ENCODE peak calls at places on chromosomes 1 and 21, in six cellular contexts. C is kidney, V is upper lobe of right lung, W is H9, F is SK-N-SH, T is Caco-2. Y is an unnamed sample.

GRCh38 chr1:170729608-170730378 is 65.9 kb downstream of the PRRX1 start:
- DNase-seq in C (no peak), V (no peak), W (no peak), F (no peak), T (no peak), Y (no peak)

GRCh38 chr1:28640766-28641165 is 2.1 kb downstream of the TAF12 start:
- DNase-seq in C (no peak), V (no peak), W (no peak), F (no peak), T (peak; percentile 41), Y (no peak)

GRCh38 chr1:110975265-110975664 is 11.5 kb upstream of the LRIF1 start:
- DNase-seq in C (no peak), V (no peak), W (no peak), F (no peak), T (no peak), Y (no peak)

GRCh38 chr1:100566300-100566699 is 28.4 kb downstream of the GPR88 start:
- DNase-seq in C (no peak), V (no peak), W (no peak), F (no peak), T (no peak), Y (no peak)

GRCh38 chr1:201169203-201169602 is 14.9 kb upstream of the TMEM9 start:
- DNase-seq in C (no peak), V (peak; percentile 5), W (no peak), F (no peak), T (no peak), Y (no peak)

GRCh38 chr1:89721351-89721750 is 88.4 kb downstream of the LRRC8C start:
- DNase-seq in C (no peak), V (no peak), W (no peak), F (no peak), T (no peak), Y (peak; percentile 33)

GRCh38 chr1:112935474-112936289 is 20.3 kb downstream of the SLC16A1 start:
- DNase-seq in C (no peak), V (no peak), W (no peak), F (no peak), T (no peak), Y (no peak)

GRCh38 chr1:117371436-117372151 is 4.3 kb downstream of the MAN1A2 start:
- DNase-seq in C (no peak), V (no peak), W (no peak), F (no peak), T (no peak), Y (no peak)

GRCh38 chr1:165356876-165357275 is 361 bp upstream of the LMX1A start:
- DNase-seq in C (no peak), V (no peak), W (peak; percentile 52), F (no peak), T (no peak), Y (no peak)

GRCh38 chr1:150512846-150513245 is 2.7 kb upstream of the FALEC start:
- DNase-seq in C (peak; percentile 5), V (no peak), W (no peak), F (no peak), T (no peak), Y (no peak)

GRCh38 chr1:238153939-238154338 is 263.2 kb upstream of the ZP4 start:
- DNase-seq in C (no peak), V (no peak), W (no peak), F (no peak), T (no peak), Y (no peak)
- H3K9me3 ChIP-seq in C (peaks cover 2% of the 10 kb centered on the region), V (no peaks in the 10 kb centered on the region), W (no peaks in the 10 kb centered on the region), F (no peaks in the 10 kb centered on the region), T (no peaks in the 10 kb centered on the region), Y (no peaks in the 10 kb centered on the region)

GRCh38 chr21:23452384-23453083 is 2154.7 kb downstream of the MRPL39 start:
- DNase-seq in C (peak; percentile 36), V (peak; percentile 50), W (peak; percentile 81), F (no peak), T (no peak), Y (no peak)
- H3K9me3 ChIP-seq in C (no peaks in the 10 kb centered on the region), V (no peaks in the 10 kb centered on the region), W (no peaks in the 10 kb centered on the region), F (no peaks in the 10 kb centered on the region), T (no peaks in the 10 kb centered on the region), Y (no peaks in the 10 kb centered on the region)

DNA sequence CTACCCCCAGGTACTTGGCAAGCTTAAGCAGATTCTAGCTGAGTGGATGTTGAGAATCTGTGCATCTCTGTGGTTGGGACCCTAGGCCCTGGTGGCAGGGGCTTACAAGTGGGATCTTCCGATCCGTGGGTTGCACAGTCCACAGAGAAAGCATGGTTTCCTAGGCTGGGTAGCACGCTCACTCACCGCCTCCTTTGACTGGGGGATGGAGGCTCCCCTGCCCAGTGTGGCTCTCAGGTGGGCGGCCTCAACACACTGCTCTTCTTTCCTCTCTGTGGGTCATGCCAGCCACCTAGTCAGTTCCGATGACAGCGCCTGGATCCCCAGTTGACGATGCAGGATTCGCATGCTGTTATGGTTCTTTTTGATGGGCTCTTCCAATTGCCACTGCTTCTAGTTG is 639.5 kb upstream of the ADAMTS5 start:
- DNase-seq in C (no peak), V (no peak), W (no peak), F (no peak), T (no peak), Y (no peak)
- H3K9me3 ChIP-seq in C (no peaks in the 10 kb centered on the region), V (no peaks in the 10 kb centered on the region), W (no peaks in the 10 kb centered on the region), F (no peaks in the 10 kb centered on the region), T (no peaks in the 10 kb centered on the region), Y (no peaks in the 10 kb centered on the region)

GRCh38 chr1:2819429-2819828 is 17.9 kb upstream of the TTC34 start:
- DNase-seq in C (no peak), V (no peak), W (no peak), F (no peak), T (no peak), Y (peak; percentile 4)

GRCh38 chr1:2820731-2821372 is 19.4 kb upstream of the TTC34 start:
- DNase-seq in C (peak; percentile 57), V (no peak), W (no peak), F (no peak), T (no peak), Y (peak; percentile 5)

GRCh38 chr1:2821970-2822620 is 20.6 kb upstream of the TTC34 start:
- DNase-seq in C (peak; percentile 76), V (no peak), W (no peak), F (peak; percentile 82), T (no peak), Y (peak; percentile 62)

GRCh38 chr1:2821373-2821955 is 20.0 kb upstream of the TTC34 start:
- DNase-seq in C (peak; percentile 61), V (no peak), W (no peak), F (no peak), T (no peak), Y (no peak)

DNA sequence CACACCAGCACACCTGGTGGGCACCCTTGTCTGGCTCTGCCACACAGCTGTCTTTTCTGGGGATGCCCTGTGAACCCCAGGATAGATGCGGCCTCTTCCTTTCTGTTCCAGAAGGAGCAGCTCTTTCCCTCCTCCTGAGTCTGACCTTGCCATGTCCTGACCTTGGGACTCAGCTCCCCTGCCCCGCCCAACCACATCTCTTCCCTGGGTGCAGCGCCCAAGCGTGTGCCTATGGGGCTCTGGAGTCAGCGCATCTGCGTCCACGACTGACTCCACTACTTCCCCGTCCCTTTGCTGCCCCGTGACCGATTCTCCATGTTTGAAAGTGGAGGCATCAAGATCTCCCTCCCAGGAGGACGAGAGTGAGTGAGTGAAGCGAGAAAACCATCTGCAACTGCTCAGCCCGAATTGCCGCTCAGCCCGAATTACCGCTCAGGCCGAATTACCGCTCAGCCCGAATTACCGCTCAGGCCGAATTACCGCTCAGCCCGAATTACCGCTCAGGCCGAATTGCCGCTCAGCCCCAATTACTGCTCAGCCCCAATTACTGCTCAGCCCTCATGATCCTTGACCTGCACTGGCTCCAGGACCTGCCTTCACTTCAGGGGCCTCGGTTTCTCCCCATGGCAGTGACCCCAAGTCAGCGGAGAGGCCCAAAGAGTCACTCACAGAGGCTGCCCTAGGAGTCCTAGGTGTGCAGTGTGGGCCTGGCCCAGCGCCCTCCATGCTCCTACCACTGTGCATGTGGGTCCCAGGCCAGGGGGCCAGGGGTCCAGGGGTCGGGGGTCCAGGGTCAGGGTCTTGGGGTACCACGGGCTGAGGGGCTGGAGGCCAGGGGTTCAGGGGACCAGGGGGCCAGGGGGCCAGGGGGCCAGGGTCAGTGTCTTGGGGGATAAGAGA is 18.6 kb upstream of the TTC34 start:
- DNase-seq in C (peak; percentile 56), V (no peak), W (no peak), F (no peak), T (no peak), Y (peak; percentile 4)
- H3K9me3 ChIP-seq in C (no peaks in the 10 kb centered on the region), V (no peaks in the 10 kb centered on the region), W (peaks cover 94% of the 10 kb centered on the region), F (no peaks in the 10 kb centered on the region), T (no peaks in the 10 kb centered on the region), Y (no peaks in the 10 kb centered on the region)

DNA sequence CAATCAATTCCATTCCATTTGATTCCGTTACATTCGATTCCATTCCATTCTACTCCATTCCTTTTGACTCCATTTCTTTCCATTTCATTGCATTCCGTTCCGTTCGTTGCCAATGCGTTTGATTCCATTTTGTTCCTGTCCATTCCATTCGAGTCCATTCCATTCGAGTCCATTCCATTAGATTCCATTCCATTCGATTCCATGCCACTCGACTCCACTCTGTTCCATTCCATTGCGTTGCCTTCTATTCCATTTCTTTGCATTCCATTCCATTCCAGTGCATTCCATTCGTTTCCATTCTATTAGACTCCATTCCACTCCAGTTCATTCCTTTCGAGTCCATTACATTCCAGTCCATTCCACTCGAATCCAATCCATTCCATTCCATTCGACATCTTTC is 2587.5 kb upstream of the TPTE start:
- DNase-seq in C (no peak), V (no peak), W (no peak), F (no peak), T (no peak), Y (no peak)
- H3K9me3 ChIP-seq in C (peaks cover 90% of the 10 kb centered on the region), V (peaks cover 76% of the 10 kb centered on the region), W (no peaks in the 10 kb centered on the region), F (peaks cover 14% of the 10 kb centered on the region), T (peaks cover 14% of the 10 kb centered on the region), Y (peaks cover 69% of the 10 kb centered on the region)

GRCh38 chr1:152462636-152463035 is 48.0 kb upstream of the LCE5A start:
- DNase-seq in C (no peak), V (no peak), W (no peak), F (no peak), T (no peak), Y (no peak)
- H3K9me3 ChIP-seq in C (no peaks in the 10 kb centered on the region), V (no peaks in the 10 kb centered on the region), W (peaks cover 17% of the 10 kb centered on the region), F (peaks cover 8% of the 10 kb centered on the region), T (peaks cover 7% of the 10 kb centered on the region), Y (peaks cover 20% of the 10 kb centered on the region)

Y was measured in heart right ventricle.